ENCODE peak calls at places on chromosomes 11 and 22, in six cellular contexts. D, Q, R, J, K and E are unnamed samples.

GRCh38 chr11:67499808-67500793 is 5.1 kb downstream of the PITPNM1 start:
- DNase-seq in K (no peak), J (no peak), Q (no peak), D (no peak), R (no peak), E (no peak)

GRCh38 chr11:133215529-133216230 is 316.6 kb downstream of the OPCML start:
- DNase-seq in K (no peak), J (no peak), Q (no peak), R (no peak), D (no peak), E (no peak)

GRCh38 chr22:50151571-50152537 is 18.7 kb upstream of the PANX2 start:
- DNase-seq in K (no peak), D (no peak), J (no peak), R (peak), Q (no peak), E (no peak)

GRCh38 chr11:107043242-107043991 is 25.1 kb upstream of the GUCY1A2 start:
- DNase-seq in J (no peak), R (no peak), D (no peak), Q (peak), K (peak), E (peak)

GRCh38 chr11:38814670-38815069 is 2216.6 kb upstream of the RAG2 start:
- DNase-seq in Q (peak), J (no peak), K (no peak), D (no peak), R (no peak), E (peak)

GRCh38 chr11:99865951-99866350 is 821.1 kb upstream of the ARHGAP42 start:
- DNase-seq in K (no peak), R (no peak), D (no peak), Q (no peak), J (no peak), E (no peak)

GRCh38 chr11:64874308-64874707 is 4.1 kb downstream of the EHD1 start:
- DNase-seq in J (no peak), D (no peak), R (no peak), K (no peak), Q (peak), E (peak)

GRCh38 chr11:44286268-44286880 is 23.6 kb downstream of the ALX4 start:
- DNase-seq in D (no peak), R (peak), K (no peak), Q (peak), J (no peak), E (peak)

GRCh38 chr11:73170140-73170539 is 28.0 kb upstream of the FCHSD2 start:
- DNase-seq in D (no peak), R (no peak), K (peak), J (no peak), Q (no peak), E (no peak)

GRCh38 chr22:20771918-20772625 is 1.8 kb upstream of the SERPIND1 start:
- DNase-seq in K (no peak), R (no peak), D (no peak), J (no peak), Q (no peak), E (no peak)

GRCh38 chr11:65578667-65579066 is 2.8 kb downstream of the EHBP1L1 start:
- DNase-seq in R (no peak), D (no peak), Q (no peak), K (no peak), J (no peak), E (no peak)

GRCh38 chr22:41939981-41940852 is 6.7 kb downstream of the CENPM start:
- DNase-seq in D (no peak), Q (no peak), J (no peak), K (no peak), R (no peak), E (peak)

GRCh38 chr11:12815931-12816494 is 141.8 kb downstream of the TEAD1 start:
- DNase-seq in J (no peak), R (no peak), K (no peak), Q (no peak), D (no peak), E (no peak)

GRCh38 chr11:61142424-61142823 is 18.8 kb downstream of the VPS37C start:
- DNase-seq in J (no peak), Q (peak), R (no peak), K (no peak), D (no peak), E (no peak)

GRCh38 chr22:16819249-16819648 is 6.0 kb downstream of the XKR3 start:
- DNase-seq in D (no peak), K (no peak), J (no peak), R (no peak), Q (no peak), E (no peak)

GRCh38 chr11:10309163-10310093 is 4.6 kb downstream of the ADM start:
- DNase-seq in Q (peak), R (peak), J (no peak), D (no peak), K (peak), E (peak)

GRCh38 chr11:63985812-63986155 is 454 bp upstream of the OTUB1 start:
- DNase-seq in Q (no peak), K (no peak), D (no peak), J (no peak), R (no peak), E (no peak)

GRCh38 chr11:129412501-129412900 is 36.9 kb downstream of the BARX2 start:
- DNase-seq in Q (no peak), D (no peak), J (no peak), K (no peak), R (no peak), E (no peak)

GRCh38 chr11:126359431-126360048 is 4.1 kb downstream of the ST3GAL4 start:
- DNase-seq in Q (peak), K (no peak), J (no peak), D (no peak), R (no peak), E (no peak)

GRCh38 chr11:61545341-61545740 is 35.5 kb downstream of the SYT7 start:
- DNase-seq in Q (no peak), J (no peak), D (no peak), R (no peak), K (no peak), E (no peak)

GRCh38 chr11:69151811-69152210 is 3.9 kb upstream of the SMIM38 start:
- DNase-seq in J (no peak), K (no peak), R (peak), Q (no peak), D (no peak), E (no peak)

GRCh38 chr22:33735978-33736377 is 184.3 kb downstream of the LARGE1 start:
- DNase-seq in R (no peak), D (no peak), J (no peak), Q (no peak), K (no peak), E (no peak)

GRCh38 chr22:31250740-31251330 is 38.7 kb downstream of the LIMK2 start:
- DNase-seq in J (no peak), R (no peak), Q (no peak), K (no peak), D (no peak), E (peak)

GRCh38 chr11:122731500-122731913 is 76.0 kb downstream of the UBASH3B start:
- DNase-seq in K (peak), R (no peak), D (no peak), Q (peak), J (no peak), E (peak)

GRCh38 chr11:44701276-44701675 is 25.5 kb upstream of the TSPAN18 start:
- DNase-seq in D (no peak), J (no peak), Q (no peak), R (no peak), K (no peak), E (no peak)

GRCh38 chr22:40498454-40499186 is 128.2 kb downstream of the SGSM3 start:
- DNase-seq in J (no peak), R (no peak), Q (peak), D (peak), K (peak), E (peak)

GRCh38 chr22:23071163-23072034 is 1.1 kb downstream of the GNAZ start:
- DNase-seq in K (no peak), D (no peak), J (no peak), R (no peak), Q (no peak), E (no peak)

GRCh38 chr22:37229012-37229804 is 14.9 kb downstream of the RAC2 start:
- DNase-seq in Q (peak), D (no peak), K (no peak), J (no peak), R (no peak), E (peak)

GRCh38 chr11:62708423-62709261 is 1.2 kb downstream of the GNG3 start:
- DNase-seq in R (peak), J (no peak), D (no peak), K (no peak), Q (no peak), E (no peak)

GRCh38 chr11:66336234-66337102 is at the start of gene RIN1:
- DNase-seq in Q (peak), K (peak), J (no peak), R (peak), D (no peak), E (peak)

GRCh38 chr11:111602865-111603632 is 800 bp downstream of the SIK2 start:
- DNase-seq in Q (peak), D (no peak), R (no peak), J (peak), K (peak), E (peak)

GRCh38 chr11:124961972-124962609 is 8.1 kb downstream of the CCDC15 start:
- DNase-seq in D (no peak), Q (peak), K (peak), J (peak), R (no peak), E (peak)

GRCh38 chr22:26835929-26836528 is 178.6 kb downstream of the MIAT start:
- DNase-seq in R (peak), J (peak), Q (peak), K (peak), D (peak), E (peak)

GRCh38 chr11:116678887-116679286 is 93.9 kb downstream of the BUD13 start:
- DNase-seq in Q (no peak), K (no peak), J (no peak), R (no peak), D (no peak), E (no peak)

GRCh38 chr11:15258433-15259350 is 144.0 kb downstream of the INSC start:
- DNase-seq in R (no peak), K (no peak), Q (peak), J (no peak), D (no peak), E (peak)

DNA sequence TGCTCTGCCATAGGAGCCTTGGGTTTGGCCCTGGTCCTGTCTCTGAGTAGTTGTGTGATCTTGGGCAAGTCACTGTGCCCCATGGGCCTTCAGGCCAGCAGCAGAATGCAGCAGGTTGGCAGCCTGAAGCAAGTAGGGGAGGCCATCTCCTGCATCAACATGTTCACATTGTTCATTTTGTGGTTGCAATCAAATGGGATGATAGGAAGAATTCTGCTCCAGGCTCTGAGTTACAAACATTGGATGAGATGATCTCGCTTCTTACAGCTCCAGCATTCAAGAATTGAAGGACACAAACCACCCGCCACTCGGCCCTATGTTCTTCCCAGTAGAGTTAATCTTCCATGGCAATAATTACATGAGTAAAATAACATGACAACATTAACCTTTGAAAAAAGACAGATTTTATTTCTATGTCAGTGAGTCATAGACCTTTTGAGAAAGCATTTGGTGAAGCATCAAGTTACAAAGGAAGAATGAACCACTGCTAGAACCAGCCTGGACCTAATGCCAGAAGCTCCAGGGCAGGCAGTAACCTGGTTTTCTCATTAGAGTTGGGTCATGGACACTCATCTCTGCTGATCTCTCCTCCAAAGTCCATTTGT is 308.3 kb upstream of the NCAM1 start:
- DNase-seq in Q (peak), K (no peak), D (no peak), J (no peak), R (no peak), E (peak)
- H3K14ac ChIP-seq in Q (no peak), K (no peak), D (no peak), J (no peak), R (no peak), E (no peak)

GRCh38 chr22:49088801-49089791 is 738.6 kb downstream of the BRD1 start:
- DNase-seq in K (no peak), J (no peak), Q (no peak), R (no peak), D (no peak), E (no peak)
- H3K14ac ChIP-seq in K (no peak), J (no peak), Q (no peak), R (no peak), D (no peak), E (no peak)

GRCh38 chr11:27921472-27921871 is 186.5 kb downstream of the KIF18A start:
- DNase-seq in K (no peak), R (no peak), J (no peak), Q (peak), D (no peak), E (no peak)
- H3K14ac ChIP-seq in K (no peak), R (no peak), J (no peak), Q (no peak), D (no peak), E (no peak)

GRCh38 chr11:79896258-79896657 is 455.4 kb upstream of the TENM4 start:
- DNase-seq in R (no peak), Q (peak), D (no peak), J (no peak), K (no peak), E (peak)
- H3K14ac ChIP-seq in R (no peak), Q (no peak), D (no peak), J (no peak), K (no peak), E (no peak)

GRCh38 chr22:35888181-35888870 is 140.3 kb downstream of the RBFOX2 start:
- DNase-seq in J (no peak), Q (no peak), D (no peak), K (peak), R (no peak), E (no peak)

GRCh38 chr22:35883028-35883620 is 145.5 kb downstream of the RBFOX2 start:
- DNase-seq in J (no peak), K (peak), Q (peak), R (no peak), D (no peak), E (peak)

GRCh38 chr22:35887296-35887875 is 141.2 kb downstream of the RBFOX2 start:
- DNase-seq in D (no peak), Q (peak), J (no peak), K (no peak), R (no peak), E (peak)

DNA sequence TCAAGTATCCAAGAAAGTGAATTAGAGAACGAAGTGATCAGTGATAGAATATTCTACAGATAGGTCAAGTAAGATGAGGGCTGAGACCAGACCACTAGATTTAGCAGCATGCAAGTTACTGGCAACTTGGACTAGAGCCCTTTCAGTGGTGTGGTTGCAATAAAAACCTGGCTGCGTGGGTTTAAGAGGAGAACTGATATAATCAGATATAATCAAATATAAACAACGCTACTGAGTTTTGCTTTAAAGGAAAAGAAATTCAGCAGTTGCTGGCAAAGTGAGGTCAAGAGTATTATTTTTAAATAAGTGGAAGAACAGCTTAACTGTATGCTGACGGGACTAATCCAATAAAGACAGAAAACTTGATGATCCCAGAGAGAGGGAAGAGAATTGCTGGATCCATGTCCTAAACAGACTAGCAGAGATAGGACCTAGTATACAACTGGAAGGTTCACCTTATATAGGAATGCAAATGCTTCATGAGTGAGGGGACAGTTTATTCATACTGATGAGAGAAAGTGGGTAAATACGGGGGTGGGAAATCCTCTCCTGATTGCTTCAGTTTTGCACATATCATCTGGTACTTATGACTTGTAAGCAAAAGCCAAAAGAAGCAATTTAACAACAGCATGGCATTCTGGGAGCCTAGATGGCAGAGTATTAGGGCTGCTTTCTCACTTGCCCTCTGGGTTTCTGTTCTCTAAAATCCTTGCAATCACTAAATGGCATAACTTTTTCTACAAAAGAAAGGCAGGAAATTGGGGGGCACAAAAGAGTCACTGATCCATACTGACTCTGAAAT is 146.2 kb downstream of the RBFOX2 start:
- DNase-seq in K (no peak), D (no peak), J (no peak), Q (peak), R (no peak), E (no peak)
- H3K14ac ChIP-seq in K (no peak), D (no peak), J (no peak), Q (peak), R (no peak), E (no peak)

GRCh38 chr22:24496234-24496633 is 1.1 kb downstream of the UPB1 start:
- DNase-seq in K (no peak), R (no peak), D (no peak), J (no peak), Q (no peak), E (no peak)
- H3K14ac ChIP-seq in K (no peak), R (no peak), D (no peak), J (no peak), Q (no peak), E (no peak)

DNA sequence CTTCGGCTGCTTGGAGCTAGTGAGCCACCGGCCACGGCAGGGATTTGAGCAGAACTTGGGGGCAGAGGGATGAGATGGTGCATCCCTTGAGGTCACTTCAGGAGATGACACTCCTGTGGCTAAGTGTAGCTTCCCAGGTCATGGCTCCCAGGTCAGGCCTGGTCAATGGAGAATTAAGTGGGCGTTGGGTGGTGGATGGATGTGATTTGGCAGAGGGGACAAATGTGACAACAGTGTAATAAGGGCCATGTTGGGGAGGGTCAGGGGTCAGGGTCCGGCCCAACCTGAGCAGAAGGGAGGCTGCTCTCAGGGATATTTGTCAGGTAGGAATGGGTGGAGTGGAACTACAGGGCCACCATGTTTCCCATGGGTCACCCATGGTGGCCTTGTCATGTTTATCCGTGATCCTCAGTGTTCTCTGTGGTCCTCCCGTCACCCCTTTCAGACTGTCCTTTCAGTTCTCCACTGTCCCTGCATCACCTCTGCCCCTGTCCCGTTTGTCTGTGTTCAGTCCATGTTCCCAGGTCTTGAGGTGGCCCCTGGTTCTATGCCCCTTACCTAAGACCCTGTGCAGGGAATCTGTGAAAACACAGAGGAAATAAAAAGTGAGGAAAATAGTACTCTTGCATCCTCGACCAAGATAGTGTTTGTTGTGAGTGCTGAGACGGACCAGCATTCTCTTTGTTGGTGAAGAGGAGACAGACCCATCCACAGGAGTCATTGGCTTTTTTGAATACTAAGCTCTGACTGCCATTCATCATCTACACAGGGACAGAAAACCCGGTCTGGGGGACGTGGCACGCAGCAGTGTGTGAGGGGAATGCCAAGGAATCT is 6.1 kb downstream of the SLC25A1 start:
- DNase-seq in D (no peak), R (no peak), J (no peak), K (no peak), Q (no peak), E (no peak)
- H3K14ac ChIP-seq in D (no peak), R (peak), J (peak), K (peak), Q (peak), E (no peak)

DNA sequence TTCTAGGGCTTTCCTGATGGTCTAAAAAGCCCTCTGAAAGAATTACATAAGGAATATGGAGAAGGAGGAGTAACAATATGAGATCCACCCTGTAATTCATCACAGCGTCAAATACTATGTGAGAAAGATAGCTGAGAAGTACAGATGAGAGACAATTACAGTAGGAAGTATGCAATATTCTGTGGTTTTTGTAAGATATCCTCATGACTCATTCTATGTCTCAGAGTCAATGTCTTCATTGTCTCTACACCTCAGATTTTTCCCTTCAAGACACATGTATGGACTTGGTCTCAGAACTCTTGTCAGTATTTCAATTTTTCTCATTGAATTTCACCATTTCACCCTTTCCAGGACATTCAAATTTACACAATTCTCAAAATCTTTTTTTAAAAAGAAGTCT is 343.3 kb upstream of the CTSC start:
- DNase-seq in Q (peak), K (no peak), J (no peak), D (no peak), R (no peak), E (no peak)
- H3K14ac ChIP-seq in Q (no peak), K (no peak), J (no peak), D (no peak), R (no peak), E (no peak)